ENCODE peak calls at places on chromosome X, in six cellular contexts. K, A, C, P, F and M are unnamed samples.

GRCh38 chrX:134654398-134655012 is 3.8 kb downstream of the PLAC1 start:
- DNase-seq in P (no peak), F (no peak), A (no peak), C (no peak), K (no peak), M (no peak)

GRCh38 chrX:153727108-153727931 is 2.7 kb downstream of the ABCD1 start:
- DNase-seq in A (no peak), F (no peak), P (no peak), C (no peak), K (peak; percentile 77), M (peak; percentile 36)

GRCh38 chrX:44935640-44936039 is 62.7 kb downstream of the KDM6A start:
- DNase-seq in F (no peak), P (no peak), C (no peak), K (no peak), A (no peak), M (no peak)

GRCh38 chrX:46185923-46186810 is 359.1 kb downstream of the ZNF674 start:
- DNase-seq in A (no peak), P (no peak), F (no peak), C (no peak), K (no peak), M (no peak)

GRCh38 chrX:916235-916609 is 285.6 kb downstream of the SHOX start:
- DNase-seq in K (no peak), A (no peak), C (no peak), P (peak; percentile 9), F (no peak), M (no peak)

GRCh38 chrX:106964290-106964689 is 35.7 kb downstream of the MORC4 start:
- DNase-seq in A (no peak), P (no peak), F (no peak), K (no peak), C (no peak), M (no peak)

GRCh38 chrX:134023851-134024281 is 38.5 kb upstream of the GPC3 start:
- DNase-seq in P (no peak), F (no peak), K (no peak), A (no peak), C (no peak), M (no peak)

GRCh38 chrX:103783971-103784370 is 7.3 kb downstream of the PLP1 start:
- DNase-seq in P (no peak), C (no peak), A (no peak), K (no peak), F (peak; percentile 11), M (no peak)

GRCh38 chrX:19560611-19561010 is 45.3 kb upstream of the MAP3K15 start:
- DNase-seq in A (no peak), K (no peak), F (peak; percentile 8), C (no peak), P (no peak), M (no peak)

GRCh38 chrX:34778961-34779360 is 121.9 kb upstream of the TMEM47 start:
- DNase-seq in C (no peak), P (no peak), F (peak; percentile 86), A (no peak), K (no peak), M (no peak)

GRCh38 chrX:36684053-36684452 is 324.1 kb upstream of the FAM47C start:
- DNase-seq in P (no peak), C (no peak), K (no peak), F (no peak), A (no peak), M (no peak)

GRCh38 chrX:40564447-40564846 is 16.3 kb upstream of the ATP6AP2 start:
- DNase-seq in C (no peak), A (no peak), P (no peak), F (no peak), K (no peak), M (no peak)
- H3K27ac ChIP-seq in C (no peak overlapping the region), A (no peak overlapping the region), P (no peak overlapping the region), F (no peak overlapping the region), K (no peak overlapping the region), M (no peak overlapping the region)

DNA sequence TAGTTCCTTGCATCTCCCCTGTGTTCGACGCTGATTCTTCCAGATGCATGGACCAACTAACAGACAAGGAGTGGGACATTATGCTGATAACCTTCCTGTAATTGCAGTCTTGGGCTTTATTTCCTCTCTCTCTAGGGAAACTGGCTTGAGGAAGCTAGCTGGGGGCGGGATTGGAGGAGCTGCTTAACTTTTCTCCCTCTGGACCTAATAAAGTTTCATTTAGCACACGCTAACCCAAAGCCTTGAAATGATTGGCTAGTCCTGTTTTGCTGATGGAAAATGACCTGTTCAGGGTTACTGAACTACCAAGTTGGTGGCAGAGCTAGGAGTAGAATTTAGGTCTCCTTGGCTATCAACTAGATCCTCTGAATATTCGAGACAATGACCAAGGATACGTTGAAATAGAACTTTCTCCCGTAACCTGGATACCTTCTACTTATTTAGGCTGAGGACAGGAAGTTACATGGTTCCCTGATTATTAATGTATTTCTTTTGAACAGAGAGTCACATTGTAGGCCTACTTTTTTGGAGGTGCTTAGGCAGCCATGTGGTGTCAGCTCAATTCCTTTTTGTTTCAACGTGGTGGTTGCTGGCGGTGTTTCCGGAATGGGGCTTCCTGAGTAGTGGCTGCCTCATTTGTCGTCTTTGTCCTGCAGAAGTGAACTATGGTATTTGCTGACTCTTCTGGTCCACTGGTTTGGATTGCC is 2.0 kb downstream of the PGK1 start:
- DNase-seq in K (no peak), F (no peak), P (no peak), C (no peak), A (peak; percentile 23), M (no peak)
- H3K4me1 ChIP-seq in K (peaks cover 19% of the 10 kb centered on the region), F (peaks cover 4% of the 10 kb centered on the region), P (no peaks in the 10 kb centered on the region), C (peaks cover 38% of the 10 kb centered on the region), A (peaks cover 11% of the 10 kb centered on the region), M (peaks cover 9% of the 10 kb centered on the region)

GRCh38 chrX:17560385-17560784 is 176.9 kb upstream of the SCML1 start:
- DNase-seq in K (no peak), A (no peak), P (no peak), C (no peak), F (no peak), M (no peak)
- H3K27ac ChIP-seq in K (no peak overlapping the region), A (no peak overlapping the region), P (no peak overlapping the region), C (peak overlapping the region; percentile 34), F (peak overlapping the region; percentile 67), M (no peak overlapping the region)

GRCh38 chrX:101417981-101418841 is 10.2 kb downstream of the HNRNPH2 start:
- DNase-seq in K (peak; percentile 52), F (no peak), P (peak; percentile 67), A (peak; percentile 30), C (no peak), M (peak; percentile 51)
- H3K4me1 ChIP-seq in K (peaks cover 6% of the 10 kb centered on the region), F (peaks cover 4% of the 10 kb centered on the region), P (no peaks in the 10 kb centered on the region), A (no peaks in the 10 kb centered on the region), C (peaks cover 11% of the 10 kb centered on the region), M (no peaks in the 10 kb centered on the region)

GRCh38 chrX:145843196-145843595 is 25.6 kb downstream of the SLITRK2 start:
- DNase-seq in P (no peak), A (no peak), C (no peak), F (no peak), K (peak; percentile 2), M (no peak)
- H3K27ac ChIP-seq in P (no peak overlapping the region), A (no peak overlapping the region), C (no peak overlapping the region), F (no peak overlapping the region), K (no peak overlapping the region), M (no peak overlapping the region)